ENCODE peak calls at places on chromosomes 13 and 19, in seven cellular contexts. R, L, J, D, H, V and N are unnamed samples.

GRCh38 chr19:1455002-1455335 is 5.0 kb downstream of the APC2 start:
- DNase-seq in R (no peak), L (no peak), J (no peak), D (no peak), H (no peak), V (no peak), N (no peak)

GRCh38 chr19:44807162-44807561 is 1.7 kb upstream of the BCAM start:
- DNase-seq in R (no peak), L (no peak), J (no peak), D (peak), H (no peak), V (no peak), N (no peak)

GRCh38 chr19:9865732-9866627 is 30.9 kb downstream of the PIN1 start:
- DNase-seq in R (no peak), L (peak), J (no peak), D (peak), H (no peak), V (no peak), N (no peak)

GRCh38 chr19:7792286-7792685 is 29.2 kb downstream of the CLEC4M start:
- DNase-seq in R (no peak), L (no peak), J (no peak), D (no peak), H (no peak), V (no peak), N (no peak)

GRCh38 chr13:99280166-99280565 is 22.0 kb upstream of the GPR18 start:
- DNase-seq in R (no peak), L (no peak), J (no peak), D (no peak), H (no peak), V (no peak), N (no peak)

GRCh38 chr19:36421749-36422481 is 3.5 kb upstream of the ZFP82 start:
- DNase-seq in R (no peak), L (no peak), J (no peak), D (no peak), H (no peak), V (no peak), N (no peak)

GRCh38 chr19:18364826-18365528 is 21.0 kb upstream of the GDF15 start:
- DNase-seq in R (no peak), L (no peak), J (no peak), D (peak), H (peak), V (peak), N (no peak)

GRCh38 chr19:7658219-7658686 is 10.6 kb upstream of the RETN start:
- DNase-seq in R (peak), L (peak), J (no peak), D (no peak), H (no peak), V (no peak), N (peak)

GRCh38 chr13:22111961-22112360 is 441.1 kb downstream of the FGF9 start:
- DNase-seq in R (no peak), L (no peak), J (no peak), D (no peak), H (no peak), V (no peak), N (no peak)

GRCh38 chr13:45521292-45521691 is 56.6 kb downstream of the COG3 start:
- DNase-seq in R (no peak), L (no peak), J (no peak), D (no peak), H (no peak), V (no peak), N (no peak)

GRCh38 chr13:44317752-44318550 is 55.7 kb upstream of the SERP2 start:
- DNase-seq in R (no peak), L (no peak), J (no peak), D (peak), H (no peak), V (no peak), N (no peak)

GRCh38 chr13:48043789-48044503 is 6.4 kb downstream of the NUDT15 start:
- DNase-seq in R (no peak), L (no peak), J (no peak), D (no peak), H (no peak), V (no peak), N (no peak)

GRCh38 chr13:45928843-45929242 is 77.3 kb upstream of the SIAH3 start:
- DNase-seq in R (no peak), L (no peak), J (no peak), D (peak), H (no peak), V (no peak), N (no peak)

GRCh38 chr13:74570834-74571233 is 436.6 kb upstream of the KLF12 start:
- DNase-seq in R (no peak), L (no peak), J (no peak), D (no peak), H (no peak), V (no peak), N (no peak)